ENCODE peak calls at places on chromosomes 4 and X, in five cellular contexts. L is GM12865, K is fibroblast of lung, D is upper lobe of right lung, C is heart left ventricle. S is an unnamed sample.

GRCh38 chrX:49041683-49042529 is 1.3 kb downstream of the TFE3 start:
- DNase-seq in L (peak), K (peak), D (no peak), C (no peak), S (no peak)

GRCh38 chr4:128654465-128654864 is 155.0 kb upstream of the JADE1 start:
- DNase-seq in L (no peak), K (no peak), D (no peak), C (no peak), S (no peak)

GRCh38 chr4:47061435-47061834 is 30.1 kb downstream of the GABRB1 start:
- DNase-seq in L (no peak), K (peak), D (no peak), C (no peak), S (no peak)

GRCh38 chr4:111216791-111217190 is 593.9 kb upstream of the PITX2 start:
- DNase-seq in L (no peak), K (no peak), D (no peak), C (no peak), S (no peak)

GRCh38 chrX:103063191-103063845 is 653 bp downstream of the BEX1 start:
- DNase-seq in L (no peak), K (peak), D (no peak), C (no peak), S (no peak)

GRCh38 chrX:23901065-23901464 is 6.7 kb downstream of the APOO start:
- DNase-seq in L (peak), K (peak), D (no peak), C (no peak), S (no peak)

GRCh38 chrX:109533631-109534030 is 3.0 kb upstream of the NXT2 start:
- DNase-seq in L (no peak), K (peak), D (no peak), C (no peak), S (no peak)

GRCh38 chrX:153102436-153102835 is 30.2 kb downstream of the PNMA6A start:
- DNase-seq in L (no peak), K (no peak), D (no peak), C (no peak), S (no peak)

GRCh38 chr4:155692361-155692760 is 25.7 kb downstream of the GUCY1A1 start:
- DNase-seq in L (no peak), K (no peak), D (no peak), C (no peak), S (no peak)

GRCh38 chr4:9979101-9979815 is 42.0 kb downstream of the SLC2A9 start:
- DNase-seq in L (no peak), K (no peak), D (no peak), C (no peak), S (no peak)

GRCh38 chrX:147763131-147763530 is 148.6 kb upstream of the FMR1 start:
- DNase-seq in L (no peak), K (no peak), D (no peak), C (no peak), S (no peak)

GRCh38 chr4:8182294-8182693 is 16.8 kb upstream of the SH3TC1 start:
- DNase-seq in L (no peak), K (no peak), D (no peak), C (peak), S (no peak)

GRCh38 chr4:103075894-103076776 is at the start of gene SLC9B2:
- DNase-seq in L (peak), K (peak), D (peak), C (peak), S (peak)

GRCh38 chr4:180060159-180060889 is 2182.9 kb upstream of the TENM3 start:
- DNase-seq in L (peak), K (peak), D (no peak), C (no peak), S (no peak)

GRCh38 chrX:118392726-118393125 is 46.8 kb downstream of the WDR44 start:
- DNase-seq in L (peak), K (peak), D (no peak), C (no peak), S (no peak)

GRCh38 chrX:13752646-13753045 is 18.1 kb downstream of the OFD1 start:
- DNase-seq in L (peak), K (no peak), D (no peak), C (no peak), S (no peak)

GRCh38 chrX:151985955-151986354 is 11.5 kb upstream of the GABRE start:
- DNase-seq in L (no peak), K (peak), D (no peak), C (no peak), S (no peak)

GRCh38 chr4:129672941-129673340 is 577.0 kb downstream of the C4orf33 start:
- DNase-seq in L (no peak), K (no peak), D (no peak), C (no peak), S (no peak)

GRCh38 chrX:107714196-107714811 is 61.3 kb downstream of the TSC22D3 start:
- DNase-seq in L (no peak), K (no peak), D (no peak), C (no peak), S (no peak)

GRCh38 chrX:107716045-107716684 is 59.4 kb downstream of the TSC22D3 start:
- DNase-seq in L (peak), K (peak), D (peak), C (peak), S (no peak)

GRCh38 chrX:107715331-107716044 is 60.1 kb downstream of the TSC22D3 start:
- DNase-seq in L (no peak), K (peak), D (no peak), C (no peak), S (no peak)

GRCh38 chrX:107718156-107718621 is 57.4 kb downstream of the TSC22D3 start:
- DNase-seq in L (peak), K (peak), D (no peak), C (no peak), S (peak)

DNA sequence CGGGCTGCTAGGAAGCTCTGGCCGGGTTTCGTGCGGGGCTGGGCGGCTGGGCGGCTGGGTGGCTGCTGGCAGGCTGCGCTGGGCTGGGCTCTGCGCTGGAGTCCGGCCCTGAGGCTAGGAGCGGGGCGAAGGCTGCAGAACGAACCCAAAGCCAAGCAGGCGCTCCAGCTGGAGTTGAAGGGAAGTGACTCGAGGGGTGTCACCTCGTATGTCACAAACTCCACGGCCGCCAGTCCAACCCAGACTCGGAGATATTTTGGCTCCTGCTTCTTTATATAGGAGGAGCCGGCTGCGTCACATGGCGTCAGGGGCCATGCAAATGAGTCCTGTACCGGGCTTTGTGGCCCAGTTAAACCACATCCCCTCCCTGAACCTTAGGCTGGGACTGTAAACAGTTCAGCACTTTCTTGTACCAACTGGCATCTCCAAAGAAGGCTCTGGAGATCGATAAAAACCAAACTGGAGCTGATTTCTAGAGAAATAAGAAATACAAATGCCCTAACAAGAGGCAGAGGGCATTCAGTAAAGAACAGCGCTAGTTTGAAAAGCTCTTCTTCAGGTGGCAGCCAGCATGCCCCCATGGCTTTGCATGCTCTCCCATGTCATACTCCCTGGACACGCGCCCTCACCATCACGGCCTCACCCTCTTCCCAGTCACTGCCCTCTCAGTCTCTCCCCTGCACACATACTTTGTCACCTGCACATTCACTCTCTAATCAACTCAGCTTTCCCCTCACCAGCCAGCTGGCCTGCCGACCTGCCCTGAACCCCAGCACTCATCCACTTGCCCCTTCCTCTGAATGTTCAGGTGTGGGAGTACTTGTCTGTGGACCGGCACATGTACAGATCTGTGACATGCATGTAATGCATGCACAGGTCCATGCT is 58.5 kb downstream of the TSC22D3 start:
- DNase-seq in L (peak), K (peak), D (peak), C (peak), S (peak)
- H3K4me3 ChIP-seq in L (peak), K (peak), D (peak), C (peak), S (peak)

GRCh38 chr4:20544645-20545044 is 155.6 kb upstream of the PACRGL start:
- DNase-seq in L (peak), K (peak), D (no peak), C (no peak), S (no peak)
- TF ChIP-seq CTCF in L (peak), K (peak), D (peak), C (peak), S (peak)

DNA sequence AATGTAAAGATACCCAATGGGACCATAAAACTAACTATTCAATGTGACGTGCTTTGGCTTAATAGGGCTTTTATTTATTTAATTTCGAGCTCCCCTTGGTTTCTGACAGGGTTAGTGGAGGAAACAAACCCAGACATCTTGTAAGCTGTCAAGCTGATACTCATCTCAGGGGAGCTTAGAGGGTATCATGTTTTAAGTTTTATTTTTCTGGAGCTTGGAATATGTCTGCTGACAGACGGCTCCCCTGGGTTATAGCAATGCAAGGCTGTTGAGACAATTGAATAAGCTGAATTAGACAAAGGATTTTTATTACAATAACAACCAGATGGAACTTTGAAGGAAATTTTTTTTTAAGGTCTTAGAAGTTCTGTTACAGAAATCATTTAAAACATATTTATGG is 456.5 kb downstream of the IL1RAPL1 start:
- DNase-seq in L (no peak), K (no peak), D (no peak), C (no peak), S (no peak)
- H3K4me3 ChIP-seq in L (no peak), K (no peak), D (no peak), C (no peak), S (no peak)

GRCh38 chr4:79225360-79225759 is 100.5 kb downstream of the NAA11 start:
- DNase-seq in L (no peak), K (no peak), D (no peak), C (no peak), S (no peak)

GRCh38 chr4:79223993-79224776 is 101.7 kb downstream of the NAA11 start:
- DNase-seq in L (no peak), K (no peak), D (no peak), C (no peak), S (no peak)

GRCh38 chr4:79227896-79228295 is 98.0 kb downstream of the NAA11 start:
- DNase-seq in L (no peak), K (no peak), D (peak), C (no peak), S (no peak)

GRCh38 chr4:79224777-79225104 is 101.1 kb downstream of the NAA11 start:
- DNase-seq in L (peak), K (no peak), D (no peak), C (no peak), S (no peak)
- TF ChIP-seq CTCF in L (no peak), K (no peak), D (no peak), C (no peak), S (no peak)

GRCh38 chr4:118991686-118992085 is 103.0 kb downstream of the SYNPO2 start:
- DNase-seq in L (no peak), K (no peak), D (no peak), C (no peak), S (no peak)

GRCh38 chr4:118989098-118990080 is 100.7 kb downstream of the SYNPO2 start:
- DNase-seq in L (peak), K (peak), D (no peak), C (no peak), S (no peak)

GRCh38 chr4:118985170-118986000 is 96.7 kb downstream of the SYNPO2 start:
- DNase-seq in L (no peak), K (no peak), D (no peak), C (no peak), S (no peak)

GRCh38 chr4:118987959-118988634 is 99.4 kb downstream of the SYNPO2 start:
- DNase-seq in L (no peak), K (no peak), D (no peak), C (no peak), S (no peak)

DNA sequence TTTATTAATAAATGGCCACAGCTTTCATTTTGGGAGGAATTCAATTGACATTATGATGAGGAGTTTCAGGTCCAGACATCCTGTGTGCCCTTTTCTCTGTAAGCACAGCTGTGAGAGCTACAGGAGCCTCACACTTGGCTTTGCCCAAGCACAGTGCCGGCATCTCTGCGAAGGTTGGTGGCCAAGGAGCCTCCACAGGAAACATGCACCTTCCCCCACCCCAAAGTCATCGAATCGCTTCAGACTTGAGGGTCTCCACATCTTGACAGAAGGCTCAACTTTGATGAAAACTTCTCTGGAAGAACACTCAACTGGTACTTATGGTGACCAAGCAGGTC is 100.0 kb downstream of the SYNPO2 start:
- DNase-seq in L (no peak), K (no peak), D (no peak), C (no peak), S (no peak)
- H3K4me3 ChIP-seq in L (no peak), K (no peak), D (no peak), C (no peak), S (no peak)

DNA sequence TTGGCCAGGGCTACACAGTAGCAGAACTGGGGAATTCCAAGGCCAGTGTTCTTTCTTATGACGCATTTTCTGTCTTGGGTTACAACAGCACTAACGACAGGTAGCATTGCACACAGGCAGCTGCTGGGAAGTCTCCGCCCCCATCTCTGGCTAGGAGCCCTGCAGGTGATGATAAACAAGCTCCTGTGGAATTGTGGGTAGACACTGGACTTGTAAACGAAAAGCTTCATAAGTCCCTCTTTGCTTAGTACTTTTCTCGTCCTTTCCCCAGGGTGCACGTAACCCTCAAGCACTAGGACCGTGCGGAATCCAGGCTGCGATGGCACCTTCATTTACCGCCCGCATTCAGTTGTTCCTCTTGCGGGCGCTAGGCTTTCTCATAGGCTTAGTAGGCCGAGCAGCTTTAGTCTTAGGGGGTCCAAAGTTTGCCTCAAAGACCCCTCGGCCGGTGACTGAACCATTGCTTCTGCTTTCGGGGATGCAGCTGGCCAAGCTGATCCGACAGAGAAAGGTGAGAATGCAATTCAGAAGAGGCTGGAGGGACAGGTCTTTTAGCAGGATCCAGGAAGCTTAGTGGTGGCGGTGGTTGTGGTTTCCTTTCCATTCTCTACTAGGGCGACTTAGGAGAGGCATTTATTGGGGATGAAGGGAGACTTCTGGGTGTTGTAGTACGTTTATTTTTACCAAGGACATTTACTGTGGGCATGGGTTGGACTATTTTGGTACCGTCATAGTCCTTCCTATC is at the start of gene FAAH2:
- DNase-seq in L (peak), K (no peak), D (peak), C (no peak), S (no peak)
- TF ChIP-seq CTCF in L (no peak), K (no peak), D (no peak), C (no peak), S (no peak)

GRCh38 chrX:41478397-41478911 is 31.3 kb downstream of the NYX start:
- DNase-seq in L (no peak), K (no peak), D (no peak), C (no peak), S (no peak)

GRCh38 chrX:41480508-41481260 is 33.5 kb downstream of the NYX start:
- DNase-seq in L (no peak), K (no peak), D (peak), C (no peak), S (no peak)

GRCh38 chrX:41481264-41482109 is 34.3 kb downstream of the NYX start:
- DNase-seq in L (peak), K (no peak), D (no peak), C (no peak), S (no peak)

GRCh38 chrX:41482153-41482850 is 35.2 kb downstream of the NYX start:
- DNase-seq in L (no peak), K (no peak), D (no peak), C (no peak), S (no peak)
- H3K4me3 ChIP-seq in L (no peak), K (no peak), D (no peak), C (no peak), S (no peak)

DNA sequence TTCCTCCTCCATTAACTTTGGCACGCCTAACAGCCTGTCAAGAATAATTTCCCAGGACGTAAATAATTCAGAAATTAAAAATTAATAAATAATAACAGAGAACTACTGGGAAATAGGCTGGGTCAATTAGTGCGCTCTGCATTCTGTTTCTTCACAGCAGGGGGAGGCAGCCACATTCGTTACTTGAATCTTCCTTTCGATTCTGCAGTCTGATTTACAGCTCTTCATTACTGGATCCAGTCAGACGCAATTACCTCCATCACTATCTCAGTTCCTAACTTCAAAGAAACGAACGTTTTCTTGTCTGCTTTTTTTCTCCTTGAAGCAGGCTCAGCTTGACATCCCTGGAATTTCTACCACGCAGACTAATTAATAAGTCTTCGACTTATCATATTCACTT is 9.0 kb upstream of the RPL34 start:
- DNase-seq in L (no peak), K (no peak), D (no peak), C (no peak), S (no peak)
- TF ChIP-seq CTCF in L (no peak), K (no peak), D (no peak), C (no peak), S (no peak)

GRCh38 chr4:80187677-80188076 is 9.6 kb upstream of the PRDM8 start:
- DNase-seq in L (no peak), K (no peak), D (no peak), C (no peak), S (no peak)

GRCh38 chr4:80186666-80187065 is 10.6 kb upstream of the PRDM8 start:
- DNase-seq in L (no peak), K (no peak), D (no peak), C (no peak), S (no peak)

GRCh38 chr4:80184053-80184790 is 13.1 kb upstream of the PRDM8 start:
- DNase-seq in L (peak), K (peak), D (peak), C (peak), S (peak)

GRCh38 chr4:80184791-80185756 is 12.2 kb upstream of the PRDM8 start:
- DNase-seq in L (no peak), K (peak), D (no peak), C (no peak), S (no peak)

GRCh38 chr4:80185787-80186548 is 11.3 kb upstream of the PRDM8 start:
- DNase-seq in L (no peak), K (peak), D (no peak), C (no peak), S (no peak)
- H3K4me3 ChIP-seq in L (no peak), K (peak), D (no peak), C (peak), S (peak)

GRCh38 chr4:28730304-28730703 is 1869.7 kb downstream of the STIM2 start:
- DNase-seq in L (no peak), K (no peak), D (no peak), C (no peak), S (no peak)
- TF ChIP-seq CTCF in L (no peak), K (no peak), D (no peak), C (no peak), S (no peak)

S was measured in coronary artery.